ENCODE peak calls at places on chromosomes 2 and 18, in five cellular contexts. One of them, this sample, is unnamed.

GRCh38 chr2:237726401-237726830 is 72.2 kb upstream of the RBM44 start:
- DNase-seq in heart left ventricle: peak; percentile 57
- DNase-seq in stomach: peak; percentile 65
- DNase-seq in NCI-H1694 treated with DMSO at 0.1 percent for 48 hours: peak; percentile 98
- DNase-seq in occipital lobe: no peak
- DNase-seq in this sample: peak; percentile 76

GRCh38 chr2:240631561-240632290 is 6.4 kb downstream of the GPR35 start:
- DNase-seq in stomach: no peak
- DNase-seq in occipital lobe: no peak
- DNase-seq in NCI-H1694 treated with DMSO at 0.1 percent for 48 hours: no peak
- DNase-seq in heart left ventricle: no peak
- DNase-seq in this sample: no peak

GRCh38 chr2:86806059-86806857 is 15.5 kb upstream of the CD8A start:
- DNase-seq in stomach: no peak
- DNase-seq in occipital lobe: no peak
- DNase-seq in heart left ventricle: no peak
- DNase-seq in NCI-H1694 treated with DMSO at 0.1 percent for 48 hours: no peak
- DNase-seq in this sample: no peak

GRCh38 chr2:211692689-211693088 is 845.9 kb downstream of the ERBB4 start:
- DNase-seq in stomach: no peak
- DNase-seq in heart left ventricle: no peak
- DNase-seq in occipital lobe: no peak
- DNase-seq in NCI-H1694 treated with DMSO at 0.1 percent for 48 hours: no peak
- DNase-seq in this sample: no peak

GRCh38 chr2:715847-716573 is 38.8 kb upstream of the TMEM18 start:
- DNase-seq in NCI-H1694 treated with DMSO at 0.1 percent for 48 hours: no peak
- DNase-seq in heart left ventricle: no peak
- DNase-seq in occipital lobe: no peak
- DNase-seq in stomach: no peak
- DNase-seq in this sample: no peak

GRCh38 chr2:43013821-43014345 is 212.5 kb downstream of the ZFP36L2 start:
- DNase-seq in heart left ventricle: no peak
- DNase-seq in NCI-H1694 treated with DMSO at 0.1 percent for 48 hours: no peak
- DNase-seq in occipital lobe: no peak
- DNase-seq in stomach: no peak
- DNase-seq in this sample: no peak

GRCh38 chr2:33421820-33422219 is 54.6 kb upstream of the RASGRP3 start:
- DNase-seq in occipital lobe: no peak
- DNase-seq in stomach: no peak
- DNase-seq in NCI-H1694 treated with DMSO at 0.1 percent for 48 hours: no peak
- DNase-seq in heart left ventricle: no peak
- DNase-seq in this sample: no peak

GRCh38 chr2:10125842-10126596 is 3.5 kb downstream of the RRM2 start:
- DNase-seq in heart left ventricle: no peak
- DNase-seq in occipital lobe: no peak
- DNase-seq in stomach: no peak
- DNase-seq in NCI-H1694 treated with DMSO at 0.1 percent for 48 hours: no peak
- DNase-seq in this sample: no peak

GRCh38 chr2:3965211-3965610 is 261.8 kb downstream of the DCDC2C start:
- DNase-seq in heart left ventricle: no peak
- DNase-seq in NCI-H1694 treated with DMSO at 0.1 percent for 48 hours: no peak
- DNase-seq in stomach: no peak
- DNase-seq in occipital lobe: no peak
- DNase-seq in this sample: no peak

GRCh38 chr2:216842634-216843033 is 17.2 kb downstream of the TNP1 start:
- DNase-seq in NCI-H1694 treated with DMSO at 0.1 percent for 48 hours: no peak
- DNase-seq in heart left ventricle: peak; percentile 47
- DNase-seq in occipital lobe: no peak
- DNase-seq in stomach: no peak
- DNase-seq in this sample: no peak

GRCh38 chr2:38581193-38582147 is 21.3 kb downstream of the HNRNPLL start:
- DNase-seq in occipital lobe: no peak
- DNase-seq in heart left ventricle: peak; percentile 43
- DNase-seq in stomach: no peak
- DNase-seq in NCI-H1694 treated with DMSO at 0.1 percent for 48 hours: peak; percentile 82
- DNase-seq in this sample: peak; percentile 41

GRCh38 chr2:231642631-231643493 is 50.2 kb downstream of the TEX44 start:
- DNase-seq in heart left ventricle: peak; percentile 93
- DNase-seq in NCI-H1694 treated with DMSO at 0.1 percent for 48 hours: no peak
- DNase-seq in stomach: peak; percentile 82
- DNase-seq in occipital lobe: peak; percentile 38
- DNase-seq in this sample: peak; percentile 81

GRCh38 chr18:5066380-5066977 is 130.6 kb downstream of the AKAIN1 start:
- DNase-seq in NCI-H1694 treated with DMSO at 0.1 percent for 48 hours: no peak
- DNase-seq in heart left ventricle: no peak
- DNase-seq in occipital lobe: no peak
- DNase-seq in stomach: no peak
- DNase-seq in this sample: no peak

GRCh38 chr2:69138793-69139510 is 126.0 kb downstream of the ANTXR1 start:
- DNase-seq in occipital lobe: no peak
- DNase-seq in heart left ventricle: peak; percentile 46
- DNase-seq in NCI-H1694 treated with DMSO at 0.1 percent for 48 hours: no peak
- DNase-seq in stomach: no peak
- DNase-seq in this sample: no peak

GRCh38 chr18:34637094-34637801 is 72.8 kb upstream of the DTNA start:
- DNase-seq in NCI-H1694 treated with DMSO at 0.1 percent for 48 hours: no peak
- DNase-seq in occipital lobe: no peak
- DNase-seq in heart left ventricle: no peak
- DNase-seq in stomach: no peak
- DNase-seq in this sample: no peak

GRCh38 chr2:65662654-65663432 is 230.4 kb upstream of the SPRED2 start:
- DNase-seq in occipital lobe: no peak
- DNase-seq in heart left ventricle: no peak
- DNase-seq in stomach: no peak
- DNase-seq in NCI-H1694 treated with DMSO at 0.1 percent for 48 hours: no peak
- DNase-seq in this sample: no peak

GRCh38 chr18:79047556-79048244 is 21.5 kb upstream of the ATP9B start:
- DNase-seq in heart left ventricle: no peak
- DNase-seq in NCI-H1694 treated with DMSO at 0.1 percent for 48 hours: no peak
- DNase-seq in occipital lobe: no peak
- DNase-seq in stomach: no peak
- DNase-seq in this sample: no peak

GRCh38 chr2:152354069-152354755 is 19.2 kb downstream of the FMNL2 start:
- DNase-seq in heart left ventricle: no peak
- DNase-seq in stomach: no peak
- DNase-seq in occipital lobe: no peak
- DNase-seq in NCI-H1694 treated with DMSO at 0.1 percent for 48 hours: no peak
- DNase-seq in this sample: no peak

GRCh38 chr2:172624996-172625395 is 69.1 kb downstream of the PDK1 start:
- DNase-seq in stomach: no peak
- DNase-seq in heart left ventricle: no peak
- DNase-seq in occipital lobe: no peak
- DNase-seq in NCI-H1694 treated with DMSO at 0.1 percent for 48 hours: no peak
- DNase-seq in this sample: no peak

GRCh38 chr2:102489646-102490045 is 16.6 kb downstream of the SLC9A4 start:
- DNase-seq in stomach: no peak
- DNase-seq in occipital lobe: no peak
- DNase-seq in heart left ventricle: no peak
- DNase-seq in NCI-H1694 treated with DMSO at 0.1 percent for 48 hours: no peak
- DNase-seq in this sample: no peak

GRCh38 chr2:46657042-46657504 is 177.7 kb downstream of the TMEM247 start:
- DNase-seq in stomach: no peak
- DNase-seq in NCI-H1694 treated with DMSO at 0.1 percent for 48 hours: peak; percentile 6
- DNase-seq in heart left ventricle: peak; percentile 40
- DNase-seq in occipital lobe: no peak
- DNase-seq in this sample: no peak

GRCh38 chr2:197246405-197246804 is 64.2 kb downstream of the ANKRD44 start:
- DNase-seq in stomach: no peak
- DNase-seq in heart left ventricle: no peak
- DNase-seq in NCI-H1694 treated with DMSO at 0.1 percent for 48 hours: no peak
- DNase-seq in occipital lobe: no peak
- DNase-seq in this sample: no peak

GRCh38 chr2:8171608-8172007 is 510.2 kb upstream of the ID2 start:
- DNase-seq in occipital lobe: no peak
- DNase-seq in heart left ventricle: no peak
- DNase-seq in NCI-H1694 treated with DMSO at 0.1 percent for 48 hours: no peak
- DNase-seq in stomach: no peak
- DNase-seq in this sample: no peak

GRCh38 chr2:240648155-240648649 is 22.9 kb downstream of the GPR35 start:
- DNase-seq in stomach: no peak
- DNase-seq in heart left ventricle: no peak
- DNase-seq in occipital lobe: no peak
- DNase-seq in NCI-H1694 treated with DMSO at 0.1 percent for 48 hours: no peak
- DNase-seq in this sample: no peak

GRCh38 chr2:8456149-8457091 is 225.4 kb upstream of the ID2 start:
- DNase-seq in NCI-H1694 treated with DMSO at 0.1 percent for 48 hours: no peak
- DNase-seq in stomach: peak; percentile 31
- DNase-seq in occipital lobe: no peak
- DNase-seq in heart left ventricle: no peak
- DNase-seq in this sample: no peak

GRCh38 chr2:233706720-233707119 is 6.0 kb upstream of the UGT1A5 start:
- DNase-seq in heart left ventricle: no peak
- DNase-seq in stomach: no peak
- DNase-seq in occipital lobe: no peak
- DNase-seq in NCI-H1694 treated with DMSO at 0.1 percent for 48 hours: no peak
- DNase-seq in this sample: no peak

GRCh38 chr18:37671530-37671929 is 105.9 kb upstream of the CELF4 start:
- DNase-seq in stomach: no peak
- DNase-seq in occipital lobe: no peak
- DNase-seq in heart left ventricle: no peak
- DNase-seq in NCI-H1694 treated with DMSO at 0.1 percent for 48 hours: no peak
- DNase-seq in this sample: no peak